ENCODE peak calls at places on chromosome 16, in ten cellular contexts. N, E, B, O, Y, L, K, A, T and P are unnamed samples.

GRCh38 chr16:72085002-72085401 is 8.4 kb downstream of the TXNL4B start:
- DNase-seq in A (no peak), T (no peak), N (no peak), O (no peak), B (no peak), E (no peak), Y (no peak), K (no peak), L (no peak), P (no peak)

GRCh38 chr16:27712251-27712711 is 162.3 kb downstream of the KATNIP start:
- DNase-seq in K (no peak), B (no peak), E (no peak), N (no peak), O (no peak), T (no peak), L (no peak), Y (no peak), A (no peak), P (no peak)

GRCh38 chr16:65002265-65002664 is 119.6 kb downstream of the CDH11 start:
- DNase-seq in N (peak; percentile 2), O (peak; percentile 65), Y (no peak), B (no peak), L (peak; percentile 40), K (no peak), T (no peak), A (peak; percentile 30), E (no peak), P (no peak)

GRCh38 chr16:11078812-11079459 is 134.6 kb downstream of the CLEC16A start:
- DNase-seq in E (no peak), L (peak; percentile 87), T (no peak), K (no peak), A (peak; percentile 36), Y (no peak), N (no peak), O (peak; percentile 93), B (no peak), P (no peak)

GRCh38 chr16:31362476-31363405 is 7.8 kb downstream of the ITGAX start:
- DNase-seq in E (no peak), O (no peak), Y (no peak), N (no peak), B (no peak), T (no peak), A (no peak), L (no peak), K (no peak), P (no peak)

GRCh38 chr16:83110221-83110768 is 483.5 kb downstream of the CDH13 start:
- DNase-seq in O (no peak), T (no peak), E (no peak), A (no peak), Y (no peak), K (no peak), B (no peak), N (no peak), L (no peak), P (no peak)

GRCh38 chr16:88854306-88855111 is 2.2 kb downstream of the GALNS start:
- DNase-seq in T (no peak), L (no peak), E (no peak), N (no peak), K (no peak), A (no peak), Y (no peak), B (no peak), O (no peak), P (no peak)

GRCh38 chr16:54929090-54930033 is 1.3 kb upstream of the IRX5 start:
- DNase-seq in B (peak; percentile 100), T (peak; percentile 100), A (peak; percentile 97), L (peak; percentile 99), K (peak; percentile 100), Y (peak; percentile 94), E (peak; percentile 82), O (peak; percentile 99), N (peak; percentile 100), P (peak; percentile 98)